ENCODE peak calls at places on chromosome 21, in nine cellular contexts. W is HTR-8/SVneo; Q is right atrium auricular region; U is ovary; X is NCI-H2081; T is GM12865; Y is activated naive CD4-positive, alpha-beta T cell treated with Interleukin-2 at 50 U/mL for 16 hours; J is WTC11; Z is NCI-H226. I is an unnamed sample.

GRCh38 chr21:31182231-31183129 is 144.2 kb upstream of the KRTAP19-8 start:
- DNase-seq in Q (no peak), X (no peak), W (no peak), U (no peak), T (no peak), Z (no peak), J (no peak), Y (peak), I (no peak)

GRCh38 chr21:39529026-39529425 is 77.3 kb downstream of the SH3BGR start:
- DNase-seq in W (no peak), Q (no peak), Y (no peak), X (no peak), U (no peak), Z (no peak), T (no peak), J (no peak), I (no peak)

GRCh38 chr21:26115346-26115745 is 55.2 kb downstream of the APP start:
- DNase-seq in Z (peak), T (no peak), J (no peak), X (peak), W (no peak), Q (no peak), U (no peak), Y (no peak), I (no peak)

GRCh38 chr21:15054089-15054488 is 10.7 kb downstream of the NRIP1 start:
- DNase-seq in W (no peak), U (no peak), X (peak), T (no peak), Z (no peak), J (no peak), Y (no peak), Q (no peak), I (no peak)

GRCh38 chr21:37130971-37131370 is 57.9 kb downstream of the TTC3 start:
- DNase-seq in Y (no peak), U (no peak), J (no peak), X (no peak), W (no peak), T (no peak), Z (peak), Q (no peak), I (no peak)

GRCh38 chr21:43707462-43707861 is 11.5 kb upstream of the PDXK start:
- DNase-seq in W (no peak), X (no peak), T (no peak), Z (no peak), U (no peak), Y (no peak), Q (no peak), J (no peak), I (no peak)

GRCh38 chr21:30152792-30153191 is 13.8 kb downstream of the CLDN17 start:
- DNase-seq in U (no peak), Z (peak), T (no peak), X (no peak), Q (no peak), J (no peak), W (no peak), Y (no peak), I (no peak)

GRCh38 chr21:38494688-38495087 is 3.6 kb downstream of the ERG start:
- DNase-seq in Z (no peak), X (no peak), Y (no peak), J (no peak), W (no peak), Q (no peak), U (no peak), T (no peak), I (no peak)

GRCh38 chr21:41767606-41768370 is 936 bp upstream of the RIPK4 start:
- DNase-seq in U (no peak), Q (no peak), J (peak), T (no peak), W (no peak), X (no peak), Z (no peak), Y (no peak), I (no peak)

GRCh38 chr21:40204956-40205355 is 337.7 kb downstream of the PCP4 start:
- DNase-seq in Y (no peak), W (no peak), J (no peak), Z (no peak), U (no peak), T (no peak), Q (no peak), X (no peak), I (peak)

GRCh38 chr21:27077501-27077900 is 110.6 kb upstream of the ADAMTS5 start:
- DNase-seq in W (no peak), Y (no peak), T (no peak), Q (no peak), Z (no peak), U (no peak), X (no peak), J (no peak), I (no peak)

GRCh38 chr21:29238052-29238966 is 60.4 kb upstream of the BACH1 start:
- DNase-seq in J (no peak), U (no peak), Z (no peak), W (no peak), Q (no peak), X (no peak), Y (no peak), T (no peak), I (no peak)

GRCh38 chr21:44822484-44823178 is 4.8 kb upstream of the SUMO3 start:
- DNase-seq in Y (no peak), X (no peak), W (no peak), Q (no peak), Z (no peak), T (no peak), J (no peak), U (no peak), I (no peak)

GRCh38 chr21:41369915-41370839 is 8.3 kb downstream of the MX2 start:
- DNase-seq in Z (no peak), X (no peak), Q (no peak), U (no peak), W (no peak), J (no peak), T (peak), Y (peak), I (no peak)

GRCh38 chr21:38346286-38346685 is 89.5 kb downstream of the KCNJ15 start:
- DNase-seq in Y (no peak), J (no peak), X (no peak), T (no peak), U (no peak), Q (no peak), W (no peak), Z (no peak), I (no peak)

I was measured in glutamatergic neuron.